ENCODE peak calls at places on chromosomes 6 and 20, in four cellular contexts. H, F, Q and V are unnamed samples.

GRCh38 chr20:62733891-62734290 is 25.3 kb downstream of the NTSR1 start:
- DNase-seq in H (no peak), Q (no peak), F (no peak), V (no peak)

GRCh38 chr20:137668-138131 is 4.7 kb upstream of the DEFB126 start:
- DNase-seq in Q (no peak), F (no peak), H (no peak), V (no peak)

GRCh38 chr6:126672654-126673053 is 332.7 kb downstream of the CENPW start:
- DNase-seq in F (no peak), H (peak; percentile 5), Q (no peak), V (no peak)

GRCh38 chr6:107682721-107683120 is 141.4 kb downstream of the SCML4 start:
- DNase-seq in H (no peak), F (no peak), Q (no peak), V (no peak)

GRCh38 chr6:119215885-119216590 is 133.5 kb downstream of the MAN1A1 start:
- DNase-seq in F (no peak), H (no peak), Q (no peak), V (no peak)

GRCh38 chr6:168192195-168192900 is 113.3 kb upstream of the FRMD1 start:
- DNase-seq in F (no peak), H (no peak), Q (no peak), V (no peak)

GRCh38 chr20:58339741-58340140 is 30.2 kb downstream of the RAB22A start:
- DNase-seq in Q (no peak), H (no peak), F (no peak), V (no peak)

GRCh38 chr6:154234019-154234772 is 122.4 kb downstream of the IPCEF1 start:
- DNase-seq in H (no peak), Q (no peak), F (no peak), V (no peak)

GRCh38 chr6:31580807-31581437 is 1.3 kb downstream of the LTB start:
- DNase-seq in H (peak; percentile 90), F (peak; percentile 82), Q (peak; percentile 51), V (peak; percentile 43)

GRCh38 chr6:31559958-31560696 is 12.0 kb upstream of the LTA start:
- DNase-seq in H (peak; percentile 72), Q (peak; percentile 52), F (peak; percentile 46), V (no peak)

GRCh38 chr6:106704327-106704726 is 74.9 kb downstream of the QRSL1 start:
- DNase-seq in H (no peak), Q (no peak), F (no peak), V (no peak)

GRCh38 chr20:48776306-48776705 is 51.5 kb downstream of the PREX1 start:
- DNase-seq in H (peak; percentile 37), F (peak; percentile 86), Q (no peak), V (peak; percentile 9)

GRCh38 chr20:44033873-44034272 is 119.2 kb downstream of the TOX2 start:
- DNase-seq in Q (no peak), F (no peak), H (no peak), V (no peak)

GRCh38 chr20:5770240-5770986 is 20.2 kb downstream of the SHLD1 start:
- DNase-seq in Q (peak; percentile 6), F (no peak), H (no peak), V (no peak)

GRCh38 chr6:106591111-106591825 is 38.0 kb downstream of the RTN4IP1 start:
- DNase-seq in H (peak; percentile 83), Q (no peak), F (no peak), V (peak; percentile 17)

GRCh38 chr6:117629119-117629518 is 26.8 kb upstream of the GOPC start:
- DNase-seq in H (no peak), Q (no peak), F (no peak), V (no peak)

GRCh38 chr6:122645256-122645655 is 35.1 kb downstream of the PKIB start:
- DNase-seq in H (no peak), F (no peak), Q (no peak), V (no peak)

GRCh38 chr20:40564997-40565680 is 123.9 kb downstream of the MAFB start:
- DNase-seq in Q (no peak), F (peak; percentile 4), H (peak; percentile 74), V (no peak)

GRCh38 chr6:24902782-24903181 is 33.0 kb downstream of the RIPOR2 start:
- DNase-seq in Q (no peak), F (no peak), H (peak; percentile 80), V (peak; percentile 29)

GRCh38 chr20:24164360-24164759 is 175.8 kb upstream of the GGTLC1 start:
- DNase-seq in F (no peak), H (no peak), Q (no peak), V (no peak)

GRCh38 chr6:13397359-13398080 is 69.2 kb upstream of the TBC1D7 start:
- DNase-seq in H (no peak), F (no peak), Q (no peak), V (no peak)

GRCh38 chr6:112202639-112203341 is 51.6 kb downstream of the LAMA4 start:
- DNase-seq in F (no peak), H (no peak), Q (no peak), V (no peak)

GRCh38 chr6:127190552-127190951 is 72.1 kb downstream of the RSPO3 start:
- DNase-seq in Q (no peak), H (no peak), F (no peak), V (peak; percentile 32)

GRCh38 chr20:57713505-57713903 is 3.7 kb upstream of the PMEPA1 start:
- DNase-seq in Q (no peak), H (no peak), F (peak; percentile 32), V (no peak)

GRCh38 chr6:3764516-3765333 is 13.2 kb upstream of the PXDC1 start:
- DNase-seq in F (no peak), Q (no peak), H (no peak), V (no peak)

GRCh38 chr20:50027611-50028105 is 44.9 kb downstream of the SNAI1 start:
- DNase-seq in F (peak; percentile 94), Q (no peak), H (peak; percentile 98), V (peak; percentile 76)

GRCh38 chr6:52993461-52993860 is 1.6 kb downstream of the GSTA4 start:
- DNase-seq in F (no peak), Q (no peak), H (no peak), V (no peak)

GRCh38 chr6:17851001-17851719 is 136.3 kb downstream of the KIF13A start:
- DNase-seq in H (no peak), F (no peak), Q (no peak), V (no peak)

GRCh38 chr6:71478834-71479541 is 190.4 kb downstream of the OGFRL1 start:
- DNase-seq in F (no peak), Q (no peak), H (no peak), V (peak; percentile 47)